ENCODE peak calls at places on chromosomes 7 and 10, in eight cellular contexts. One of them, this sample, is unnamed.

GRCh38 chr10:14873090-14873760 is 5.4 kb upstream of the SUV39H2 start:
- DNase-seq in SK-N-SH: no peak
- DNase-seq in HepG2: no peak
- DNase-seq in fibroblast of lung: peak
- DNase-seq in astrocyte: peak
- DNase-seq in neural progenitor cell: no peak
- DNase-seq in adipocyte: peak
- DNase-seq in H9: no peak
- DNase-seq in this sample: peak

GRCh38 chr10:33271969-33272583 is 62.4 kb downstream of the NRP1 start:
- DNase-seq in SK-N-SH: peak
- DNase-seq in HepG2: no peak
- DNase-seq in fibroblast of lung: peak
- DNase-seq in astrocyte: no peak
- DNase-seq in neural progenitor cell: no peak
- DNase-seq in adipocyte: peak
- DNase-seq in H9: no peak
- DNase-seq in this sample: no peak

GRCh38 chr10:124231188-124232135 is 138.1 kb upstream of the CHST15 start:
- DNase-seq in SK-N-SH: no peak
- DNase-seq in HepG2: no peak
- DNase-seq in fibroblast of lung: no peak
- DNase-seq in astrocyte: no peak
- DNase-seq in neural progenitor cell: no peak
- DNase-seq in adipocyte: no peak
- DNase-seq in H9: no peak
- DNase-seq in this sample: no peak

GRCh38 chr7:115693779-115694178 is 336.8 kb downstream of the TFEC start:
- DNase-seq in SK-N-SH: no peak
- DNase-seq in HepG2: no peak
- DNase-seq in fibroblast of lung: no peak
- DNase-seq in astrocyte: no peak
- DNase-seq in neural progenitor cell: no peak
- DNase-seq in adipocyte: no peak
- DNase-seq in H9: no peak
- DNase-seq in this sample: no peak

GRCh38 chr7:101094791-101095375 is 9.6 kb downstream of the TRIM56 start:
- DNase-seq in SK-N-SH: peak
- DNase-seq in HepG2: peak
- DNase-seq in fibroblast of lung: peak
- DNase-seq in astrocyte: no peak
- DNase-seq in neural progenitor cell: peak
- DNase-seq in adipocyte: peak
- DNase-seq in H9: peak
- DNase-seq in this sample: peak

GRCh38 chr10:11625019-11625735 is 13.7 kb upstream of the USP6NL start:
- DNase-seq in SK-N-SH: no peak
- DNase-seq in HepG2: no peak
- DNase-seq in fibroblast of lung: no peak
- DNase-seq in astrocyte: no peak
- DNase-seq in neural progenitor cell: no peak
- DNase-seq in adipocyte: no peak
- DNase-seq in H9: no peak
- DNase-seq in this sample: no peak

GRCh38 chr7:17549406-17549805 is 251.0 kb downstream of the AHR start:
- DNase-seq in SK-N-SH: no peak
- DNase-seq in HepG2: no peak
- DNase-seq in fibroblast of lung: no peak
- DNase-seq in astrocyte: no peak
- DNase-seq in neural progenitor cell: no peak
- DNase-seq in adipocyte: no peak
- DNase-seq in H9: no peak
- DNase-seq in this sample: no peak

GRCh38 chr7:35971133-35971995 is 170.5 kb downstream of the SEPTIN7 start:
- DNase-seq in SK-N-SH: peak
- DNase-seq in HepG2: no peak
- DNase-seq in fibroblast of lung: no peak
- DNase-seq in astrocyte: no peak
- DNase-seq in neural progenitor cell: no peak
- DNase-seq in adipocyte: no peak
- DNase-seq in H9: no peak
- DNase-seq in this sample: no peak

GRCh38 chr10:44628921-44629320 is 244.0 kb upstream of the CXCL12 start:
- DNase-seq in SK-N-SH: no peak
- DNase-seq in HepG2: no peak
- DNase-seq in fibroblast of lung: peak
- DNase-seq in astrocyte: peak
- DNase-seq in neural progenitor cell: no peak
- DNase-seq in adipocyte: peak
- DNase-seq in H9: no peak
- DNase-seq in this sample: peak

GRCh38 chr7:34299066-34299465 is 359.0 kb upstream of the NPSR1 start:
- DNase-seq in SK-N-SH: no peak
- DNase-seq in HepG2: no peak
- DNase-seq in fibroblast of lung: no peak
- DNase-seq in astrocyte: no peak
- DNase-seq in neural progenitor cell: no peak
- DNase-seq in adipocyte: no peak
- DNase-seq in H9: no peak
- DNase-seq in this sample: no peak

GRCh38 chr10:58335306-58336005 is 650 bp downstream of the UBE2D1 start:
- DNase-seq in SK-N-SH: no peak
- DNase-seq in HepG2: peak
- DNase-seq in fibroblast of lung: peak
- DNase-seq in astrocyte: peak
- DNase-seq in neural progenitor cell: peak
- DNase-seq in adipocyte: peak
- DNase-seq in H9: peak
- DNase-seq in this sample: peak

GRCh38 chr10:43138757-43139241 is 554 bp downstream of the CSGALNACT2 start:
- DNase-seq in SK-N-SH: peak
- DNase-seq in HepG2: no peak
- DNase-seq in fibroblast of lung: peak
- DNase-seq in astrocyte: peak
- DNase-seq in neural progenitor cell: no peak
- DNase-seq in adipocyte: peak
- DNase-seq in H9: no peak
- DNase-seq in this sample: peak

GRCh38 chr7:111292026-111292430 is 201.1 kb downstream of the LRRN3 start:
- DNase-seq in SK-N-SH: no peak
- DNase-seq in HepG2: no peak
- DNase-seq in fibroblast of lung: no peak
- DNase-seq in astrocyte: no peak
- DNase-seq in neural progenitor cell: no peak
- DNase-seq in adipocyte: peak
- DNase-seq in H9: no peak
- DNase-seq in this sample: peak

GRCh38 chr10:621500-621899 is 68.0 kb downstream of the DIP2C start:
- DNase-seq in SK-N-SH: no peak
- DNase-seq in HepG2: no peak
- DNase-seq in fibroblast of lung: no peak
- DNase-seq in astrocyte: no peak
- DNase-seq in neural progenitor cell: no peak
- DNase-seq in adipocyte: no peak
- DNase-seq in H9: no peak
- DNase-seq in this sample: no peak

GRCh38 chr7:46776790-46777189 is 805.1 kb downstream of the TNS3 start:
- DNase-seq in SK-N-SH: no peak
- DNase-seq in HepG2: no peak
- DNase-seq in fibroblast of lung: peak
- DNase-seq in astrocyte: no peak
- DNase-seq in neural progenitor cell: no peak
- DNase-seq in adipocyte: peak
- DNase-seq in H9: no peak
- DNase-seq in this sample: peak

GRCh38 chr7:30979027-30979426 is 15.3 kb downstream of the GHRHR start:
- DNase-seq in SK-N-SH: no peak
- DNase-seq in HepG2: no peak
- DNase-seq in fibroblast of lung: no peak
- DNase-seq in astrocyte: no peak
- DNase-seq in neural progenitor cell: no peak
- DNase-seq in adipocyte: no peak
- DNase-seq in H9: peak
- DNase-seq in this sample: no peak

DNA sequence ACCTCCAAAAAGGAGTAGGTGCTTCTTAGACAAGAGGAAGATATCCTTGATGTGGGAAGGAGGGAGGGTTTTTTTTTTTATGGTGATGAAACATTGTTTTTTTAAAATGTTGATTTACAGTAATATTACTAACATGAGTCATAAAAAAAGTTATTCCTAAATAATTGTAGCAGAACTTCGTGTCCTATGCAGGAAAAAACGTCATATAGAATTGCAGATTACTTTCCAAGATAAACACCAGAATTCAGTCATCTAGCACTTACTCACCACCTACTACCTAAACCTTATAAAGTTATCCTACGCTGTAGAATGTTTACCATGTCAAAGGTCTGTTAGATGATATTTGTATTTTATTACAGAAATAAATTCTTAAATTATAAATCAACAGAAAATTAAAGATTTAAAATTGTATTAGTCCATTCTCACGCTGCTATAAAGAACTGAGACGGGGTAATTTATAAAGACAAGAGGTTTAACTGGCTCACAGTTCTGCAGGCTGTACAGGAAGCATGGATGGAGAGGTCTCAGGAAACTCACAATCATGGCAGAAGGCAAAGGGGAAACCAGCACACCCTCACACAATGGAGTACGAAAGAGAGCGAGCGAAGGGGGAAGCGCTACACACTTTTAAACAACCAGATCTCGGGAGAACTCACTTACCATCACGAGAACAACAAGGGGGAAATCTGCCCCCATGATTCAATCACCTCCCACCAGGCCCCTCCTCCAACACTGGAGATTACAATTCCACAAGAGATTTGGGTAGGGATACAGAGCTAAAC is 105.2 kb upstream of the NEBL start:
- DNase-seq in SK-N-SH: no peak
- DNase-seq in HepG2: no peak
- DNase-seq in fibroblast of lung: peak
- DNase-seq in astrocyte: peak
- DNase-seq in neural progenitor cell: no peak
- DNase-seq in adipocyte: peak
- DNase-seq in H9: no peak
- DNase-seq in this sample: peak
- H3K9ac ChIP-seq in SK-N-SH: no peak
- H3K9ac ChIP-seq in HepG2: no peak
- H3K9ac ChIP-seq in fibroblast of lung: no peak
- H3K9ac ChIP-seq in astrocyte: no peak
- H3K9ac ChIP-seq in neural progenitor cell: no peak
- H3K9ac ChIP-seq in adipocyte: no peak
- H3K9ac ChIP-seq in H9: no peak
- H3K9ac ChIP-seq in this sample: no peak

DNA sequence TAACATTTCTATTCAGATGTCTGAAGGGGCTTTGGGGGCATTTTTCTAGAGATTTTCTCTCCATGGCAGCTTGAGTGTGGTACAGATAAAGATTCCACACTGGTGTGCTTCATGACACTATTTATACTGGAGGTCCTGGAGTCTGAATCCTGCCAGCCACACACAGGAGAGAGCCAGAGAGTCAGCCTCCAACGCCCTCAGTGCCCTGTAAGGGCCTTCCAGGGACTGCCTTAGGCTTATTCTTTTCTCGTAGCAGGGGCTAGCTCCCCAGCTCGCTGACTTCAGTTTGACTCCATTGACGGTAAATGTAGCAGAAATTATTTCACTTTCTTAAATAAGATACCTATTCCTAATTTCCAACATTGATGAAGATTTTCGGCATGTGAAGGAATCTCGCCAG is 100.9 kb downstream of the VSTM2A start:
- DNase-seq in SK-N-SH: no peak
- DNase-seq in HepG2: no peak
- DNase-seq in fibroblast of lung: no peak
- DNase-seq in astrocyte: no peak
- DNase-seq in neural progenitor cell: no peak
- DNase-seq in adipocyte: no peak
- DNase-seq in H9: no peak
- DNase-seq in this sample: no peak
- H3K9ac ChIP-seq in SK-N-SH: no peak
- H3K9ac ChIP-seq in HepG2: no peak
- H3K9ac ChIP-seq in fibroblast of lung: no peak
- H3K9ac ChIP-seq in astrocyte: no peak
- H3K9ac ChIP-seq in neural progenitor cell: no peak
- H3K9ac ChIP-seq in adipocyte: no peak
- H3K9ac ChIP-seq in H9: no peak
- H3K9ac ChIP-seq in this sample: no peak

DNA sequence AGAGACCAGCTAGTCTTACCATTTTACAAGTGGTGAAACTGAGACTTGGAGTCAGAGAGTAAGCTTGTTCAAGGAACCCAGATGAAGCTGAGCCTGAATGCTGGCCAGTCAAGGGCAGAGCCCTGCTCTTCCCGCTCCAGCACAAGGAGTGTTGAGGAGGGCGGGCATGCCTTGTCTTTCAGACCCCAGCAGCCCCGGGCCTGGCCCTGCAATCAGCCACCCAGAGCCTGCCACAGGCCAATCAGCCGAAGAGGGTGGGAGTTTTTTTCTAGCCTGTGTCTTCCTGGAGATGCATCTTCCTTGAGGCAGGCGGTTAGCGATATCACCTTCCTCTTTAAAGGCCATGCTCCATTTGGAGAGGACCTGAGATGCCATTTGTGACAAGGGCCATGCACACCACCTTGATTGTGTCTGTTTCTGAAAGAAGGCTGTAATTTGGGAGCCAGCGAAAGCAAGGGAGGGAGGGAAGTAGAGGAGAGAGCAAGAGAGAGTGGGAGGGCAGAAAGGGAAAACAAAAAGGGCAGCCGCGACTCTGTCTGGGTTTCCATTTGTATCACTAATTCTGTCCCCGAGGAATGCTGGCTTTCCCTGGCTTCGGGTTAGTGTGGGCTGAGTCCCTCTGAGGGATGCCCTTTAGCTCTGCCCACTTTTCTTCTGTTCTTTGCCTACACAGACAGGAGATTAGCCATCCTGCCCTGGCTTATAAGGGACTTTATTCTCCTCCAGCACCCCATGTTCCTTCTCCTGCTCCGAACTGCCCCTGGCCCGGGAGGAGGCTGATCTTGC is 8.0 kb downstream of the CDH23 start:
- DNase-seq in SK-N-SH: no peak
- DNase-seq in HepG2: no peak
- DNase-seq in fibroblast of lung: no peak
- DNase-seq in astrocyte: no peak
- DNase-seq in neural progenitor cell: no peak
- DNase-seq in adipocyte: no peak
- DNase-seq in H9: peak
- DNase-seq in this sample: no peak
- H3K9ac ChIP-seq in SK-N-SH: no peak
- H3K9ac ChIP-seq in HepG2: no peak
- H3K9ac ChIP-seq in fibroblast of lung: no peak
- H3K9ac ChIP-seq in astrocyte: no peak
- H3K9ac ChIP-seq in neural progenitor cell: no peak
- H3K9ac ChIP-seq in adipocyte: no peak
- H3K9ac ChIP-seq in H9: no peak
- H3K9ac ChIP-seq in this sample: no peak

DNA sequence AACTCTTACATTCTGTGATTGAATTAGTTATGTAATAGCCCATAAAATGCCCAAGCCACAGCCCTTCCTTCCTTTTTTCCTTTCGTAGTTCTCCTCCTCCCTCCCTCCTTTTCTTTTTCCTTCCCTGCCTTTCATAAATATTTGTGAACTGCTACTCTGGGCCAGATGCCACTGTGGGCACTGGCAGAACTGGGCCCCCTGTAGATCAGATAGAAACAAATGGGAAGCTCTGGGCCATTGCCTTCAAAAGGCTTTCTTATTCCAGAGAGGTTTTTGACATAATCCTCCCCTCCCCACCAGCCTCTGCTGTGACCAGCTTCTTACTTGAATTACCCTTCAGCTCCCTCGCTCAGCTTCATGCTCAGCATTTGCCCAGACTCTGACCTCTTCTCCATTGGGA is 886.7 kb downstream of the LRMDA start:
- DNase-seq in SK-N-SH: no peak
- DNase-seq in HepG2: no peak
- DNase-seq in fibroblast of lung: no peak
- DNase-seq in astrocyte: no peak
- DNase-seq in neural progenitor cell: no peak
- DNase-seq in adipocyte: no peak
- DNase-seq in H9: no peak
- DNase-seq in this sample: no peak
- H3K9ac ChIP-seq in SK-N-SH: no peak
- H3K9ac ChIP-seq in HepG2: no peak
- H3K9ac ChIP-seq in fibroblast of lung: no peak
- H3K9ac ChIP-seq in astrocyte: no peak
- H3K9ac ChIP-seq in neural progenitor cell: no peak
- H3K9ac ChIP-seq in adipocyte: no peak
- H3K9ac ChIP-seq in H9: no peak
- H3K9ac ChIP-seq in this sample: no peak

This sample was measured in IMR-90.